ENCODE peak calls at places on chromosome 16, in ten cellular contexts. I is mucosa of descending colon, D is transverse colon, V is body of pancreas, H is BE2C, P is fibroblast of lung, N is left lung, M is psoas muscle, F is neural progenitor cell, S is left ventricle myocardium inferior. C is an unnamed sample.

GRCh38 chr16:54062361-54063346 is 223.9 kb downstream of the IRX3 start:
- DNase-seq in I (no peak), D (no peak), V (no peak), H (peak; percentile 29), P (no peak), N (no peak), M (no peak), F (peak; percentile 37), S (no peak), C (no peak)

GRCh38 chr16:57365826-57366536 is 6.3 kb upstream of the CX3CL1 start:
- DNase-seq in I (no peak), D (no peak), V (no peak), H (no peak), P (no peak), N (no peak), M (no peak), F (no peak), S (no peak), C (no peak)

GRCh38 chr16:72189865-72190371 is 18.0 kb upstream of the PMFBP1 start:
- DNase-seq in I (no peak), D (no peak), V (peak; percentile 28), H (peak; percentile 46), P (peak; percentile 75), N (no peak), M (no peak), F (no peak), S (no peak), C (no peak)

GRCh38 chr16:72787519-72788268 is 260.2 kb downstream of the ZFHX3 start:
- DNase-seq in I (peak; percentile 74), D (peak; percentile 73), V (peak; percentile 62), H (peak; percentile 67), P (peak; percentile 90), N (peak; percentile 92), M (peak; percentile 53), F (peak; percentile 75), S (peak; percentile 49), C (peak; percentile 48)

GRCh38 chr16:3192476-3193019 is 4.5 kb downstream of the OR1F1 start:
- DNase-seq in I (no peak), D (no peak), V (no peak), H (no peak), P (no peak), N (no peak), M (no peak), F (no peak), S (no peak), C (no peak)

GRCh38 chr16:86093801-86094750 is 195.1 kb downstream of the IRF8 start:
- DNase-seq in I (no peak), D (peak; percentile 4), V (no peak), H (no peak), P (no peak), N (no peak), M (no peak), F (no peak), S (no peak), C (no peak)

GRCh38 chr16:2297506-2297860 is 29.6 kb upstream of the RNPS1 start:
- DNase-seq in I (no peak), D (no peak), V (no peak), H (no peak), P (no peak), N (no peak), M (no peak), F (no peak), S (no peak), C (no peak)

GRCh38 chr16:54126907-54127306 is 159.7 kb downstream of the IRX3 start:
- DNase-seq in I (no peak), D (no peak), V (no peak), H (no peak), P (no peak), N (no peak), M (no peak), F (no peak), S (no peak), C (no peak)

GRCh38 chr16:3266873-3267537 is 10.6 kb upstream of the MEFV start:
- DNase-seq in I (no peak), D (no peak), V (no peak), H (peak; percentile 44), P (peak; percentile 64), N (no peak), M (no peak), F (peak; percentile 18), S (no peak), C (no peak)

GRCh38 chr16:30184430-30185140 is 1.2 kb downstream of the CORO1A start:
- DNase-seq in I (peak; percentile 80), D (peak; percentile 54), V (no peak), H (peak; percentile 20), P (no peak), N (peak; percentile 90), M (no peak), F (no peak), S (peak; percentile 28), C (no peak)

GRCh38 chr16:47528431-47528830 is 67.3 kb downstream of the PHKB start:
- DNase-seq in I (no peak), D (no peak), V (no peak), H (no peak), P (peak; percentile 55), N (no peak), M (no peak), F (no peak), S (no peak), C (no peak)

GRCh38 chr16:68416057-68417046 is 32.0 kb downstream of the SMPD3 start:
- DNase-seq in I (peak; percentile 71), D (peak; percentile 66), V (peak; percentile 76), H (no peak), P (no peak), N (no peak), M (no peak), F (no peak), S (no peak), C (no peak)

GRCh38 chr16:79449067-79449466 is 151.5 kb downstream of the MAF start:
- DNase-seq in I (no peak), D (no peak), V (no peak), H (no peak), P (no peak), N (no peak), M (no peak), F (no peak), S (no peak), C (no peak)

GRCh38 chr16:3740934-3741333 is 23.6 kb upstream of the TRAP1 start:
- DNase-seq in I (no peak), D (no peak), V (peak; percentile 4), H (no peak), P (no peak), N (no peak), M (no peak), F (no peak), S (no peak), C (no peak)

GRCh38 chr16:74736531-74737157 is 36.0 kb upstream of the MLKL start:
- DNase-seq in I (no peak), D (no peak), V (no peak), H (peak; percentile 35), P (no peak), N (no peak), M (no peak), F (no peak), S (no peak), C (no peak)

GRCh38 chr16:74740795-74741304 is 33.8 kb downstream of the FA2H start:
- DNase-seq in I (peak; percentile 92), D (peak; percentile 90), V (peak; percentile 92), H (no peak), P (peak; percentile 41), N (no peak), M (peak; percentile 51), F (no peak), S (no peak), C (no peak)

GRCh38 chr16:74738134-74738541 is 36.5 kb downstream of the FA2H start:
- DNase-seq in I (no peak), D (peak; percentile 39), V (no peak), H (no peak), P (peak; percentile 31), N (peak; percentile 61), M (no peak), F (peak; percentile 34), S (no peak), C (no peak)

GRCh38 chr16:74737521-74737920 is 36.9 kb upstream of the MLKL start:
- DNase-seq in I (no peak), D (no peak), V (no peak), H (no peak), P (no peak), N (no peak), M (no peak), F (no peak), S (no peak), C (no peak)

GRCh38 chr16:74738816-74739215 is 35.8 kb downstream of the FA2H start:
- DNase-seq in I (no peak), D (no peak), V (no peak), H (no peak), P (no peak), N (no peak), M (no peak), F (no peak), S (no peak), C (no peak)
- H3K4me1 ChIP-seq in I (peaks cover 24% of the 10 kb centered on the region), D (peaks cover 30% of the 10 kb centered on the region), V (peaks cover 17% of the 10 kb centered on the region), H (no peaks in the 10 kb centered on the region), P (peaks cover 7% of the 10 kb centered on the region), N (no peaks in the 10 kb centered on the region), M (no peaks in the 10 kb centered on the region), F (peaks cover 37% of the 10 kb centered on the region), S (no peaks in the 10 kb centered on the region), C (no peaks in the 10 kb centered on the region)

GRCh38 chr16:67260426-67261063 is 11.8 kb downstream of the SLC9A5 start:
- DNase-seq in I (no peak), D (no peak), V (peak; percentile 61), H (peak; percentile 62), P (peak; percentile 56), N (no peak), M (peak; percentile 53), F (peak; percentile 64), S (no peak), C (no peak)
- TF ChIP-seq CTCF in I (no peak), D (peak; percentile 34), V (peak; percentile 58), H (peak; percentile 85), P (peak; percentile 62), N (peak; percentile 20), M (peak; percentile 68), F (peak; percentile 61), S (peak; percentile 70), C (no peak)

DNA sequence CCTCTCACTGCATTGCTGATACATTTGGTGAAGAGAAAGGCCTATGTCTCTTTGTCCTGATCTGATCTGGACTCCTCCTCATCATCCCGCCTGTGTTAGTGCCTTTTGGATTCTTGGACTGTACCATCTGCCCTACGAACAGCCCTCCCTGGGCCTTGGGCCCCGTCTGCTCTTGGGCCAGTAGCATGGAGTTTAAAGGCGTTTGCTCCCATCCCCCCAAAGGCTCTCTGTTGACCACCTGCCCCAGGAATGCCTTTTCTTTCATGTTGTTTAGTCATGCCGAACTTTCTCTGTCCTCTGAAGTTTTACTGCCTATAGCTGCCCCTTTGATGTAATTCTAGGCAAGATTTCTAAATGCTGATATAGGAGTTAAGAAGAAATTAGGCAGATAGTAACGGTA is 30.9 kb upstream of the MEAK7 start:
- DNase-seq in I (no peak), D (no peak), V (no peak), H (no peak), P (no peak), N (no peak), M (no peak), F (peak; percentile 57), S (no peak), C (no peak)
- H3K4me1 ChIP-seq in I (no peaks in the 10 kb centered on the region), D (peaks cover 13% of the 10 kb centered on the region), V (peaks cover 14% of the 10 kb centered on the region), H (no peaks in the 10 kb centered on the region), P (peaks cover 19% of the 10 kb centered on the region), N (peaks cover 24% of the 10 kb centered on the region), M (peaks cover 4% of the 10 kb centered on the region), F (peaks cover 65% of the 10 kb centered on the region), S (peaks cover 29% of the 10 kb centered on the region), C (no peaks in the 10 kb centered on the region)

DNA sequence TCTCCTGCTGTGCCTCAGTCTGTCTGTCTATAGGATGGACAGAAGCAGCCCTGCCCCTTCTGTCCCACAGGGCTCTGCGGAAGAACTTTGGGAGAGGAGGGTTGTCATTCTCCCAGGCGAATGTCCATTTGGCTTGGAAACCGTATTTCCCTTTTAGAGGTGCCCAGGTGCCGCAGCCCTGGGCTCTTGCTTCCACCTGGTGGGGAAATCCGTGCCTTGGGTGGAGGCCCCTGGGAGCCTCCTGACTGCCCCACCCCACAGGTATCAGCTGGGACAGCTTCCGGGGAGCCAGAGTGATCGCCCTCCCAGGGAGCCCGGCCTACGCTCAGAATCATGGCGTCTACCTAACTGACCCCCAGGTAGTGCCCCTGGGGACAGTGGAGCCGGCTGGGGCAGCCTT is 12.7 kb downstream of the FCSK start:
- DNase-seq in I (no peak), D (no peak), V (no peak), H (no peak), P (no peak), N (no peak), M (no peak), F (no peak), S (no peak), C (no peak)
- TF ChIP-seq CTCF in I (no peak), D (peak; percentile 19), V (no peak), H (no peak), P (no peak), N (no peak), M (no peak), F (no peak), S (no peak), C (no peak)

C was measured in CD8-positive, alpha-beta T cell.